ENCODE peak calls at places on chromosomes 12 and 14, in ten cellular contexts. M is esophagus squamous epithelium; R is CD4-positive, CD25-positive, alpha-beta regulatory T cell; F is tibial nerve; J is heart right ventricle; H is sigmoid colon; Y is left lung; O is ovary; B is lung; S is CD4-positive, alpha-beta memory T cell. X is an unnamed sample. For H3K27me3 and H3K4me1, the result is how much of the 10 kb centered on the place peaks cover.

GRCh38 chr12:78035913-78036658 is 205.4 kb downstream of the NAV3 start:
- DNase-seq in S (no peak), M (no peak), Y (peak), J (no peak), F (no peak), B (no peak), O (no peak), H (no peak), R (no peak), X (no peak)

GRCh38 chr12:75455839-75456238 is 24.7 kb upstream of the GLIPR1 start:
- DNase-seq in Y (no peak), F (no peak), M (no peak), J (no peak), B (no peak), R (no peak), S (no peak), O (no peak), H (no peak), X (no peak)

GRCh38 chr12:130832561-130833209 is 6.4 kb downstream of the STX2 start:
- DNase-seq in R (no peak), Y (no peak), B (peak), M (no peak), S (no peak), J (no peak), H (no peak), O (no peak), F (no peak), X (no peak)

GRCh38 chr14:72643317-72643801 is 250.5 kb downstream of the DPF3 start:
- DNase-seq in M (no peak), B (no peak), H (no peak), J (no peak), R (no peak), Y (no peak), F (no peak), S (no peak), O (no peak), X (no peak)

GRCh38 chr14:61574514-61574807 is 120.9 kb upstream of the HIF1A start:
- DNase-seq in F (no peak), Y (no peak), O (no peak), J (no peak), R (no peak), B (no peak), H (no peak), S (no peak), M (no peak), X (no peak)

GRCh38 chr14:82642425-82642824 is 1108.8 kb upstream of the SEL1L start:
- DNase-seq in F (no peak), R (no peak), Y (peak), M (no peak), B (no peak), O (peak), J (no peak), H (no peak), S (no peak), X (no peak)

GRCh38 chr14:97336816-97337215 is 539.6 kb downstream of the VRK1 start:
- DNase-seq in O (no peak), B (no peak), R (no peak), H (no peak), F (no peak), J (no peak), M (no peak), S (no peak), Y (no peak), X (no peak)

GRCh38 chr12:62533755-62534107 is 67.1 kb downstream of the MON2 start:
- DNase-seq in H (no peak), Y (no peak), O (no peak), S (no peak), R (no peak), F (no peak), M (no peak), B (no peak), J (no peak), X (no peak)

GRCh38 chr14:90871605-90872233 is 55.5 kb upstream of the TTC7B start:
- DNase-seq in J (no peak), S (no peak), O (no peak), F (no peak), H (no peak), B (no peak), R (no peak), Y (no peak), M (no peak), X (no peak)

GRCh38 chr12:77882709-77883108 is 52.0 kb downstream of the NAV3 start:
- DNase-seq in Y (no peak), F (no peak), M (no peak), J (no peak), R (no peak), S (no peak), O (no peak), B (no peak), H (no peak), X (no peak)

GRCh38 chr12:76259660-76260389 is 88.4 kb downstream of the BBS10 start:
- DNase-seq in F (no peak), J (no peak), R (no peak), O (no peak), S (no peak), M (no peak), Y (no peak), H (no peak), B (no peak), X (no peak)

GRCh38 chr12:7042847-7043246 is 17.7 kb upstream of the C1S start:
- DNase-seq in M (no peak), B (no peak), F (no peak), J (no peak), S (no peak), H (no peak), Y (no peak), O (no peak), R (no peak), X (peak)

GRCh38 chr14:24312736-24313507 is 1.6 kb downstream of the LTB4R start:
- DNase-seq in H (peak), B (no peak), R (no peak), Y (no peak), J (no peak), M (no peak), S (peak), O (no peak), F (no peak), X (no peak)

GRCh38 chr14:57389646-57390036 is 745 bp upstream of the NAA30 start:
- DNase-seq in Y (no peak), M (no peak), F (no peak), H (no peak), B (no peak), S (no peak), J (no peak), R (no peak), O (peak), X (peak)

GRCh38 chr12:11621797-11622423 is 27.6 kb upstream of the ETV6 start:
- DNase-seq in F (no peak), O (no peak), H (no peak), J (no peak), B (no peak), Y (no peak), S (peak), R (no peak), M (no peak), X (no peak)

GRCh38 chr14:95497561-95498011 is 18.9 kb downstream of the SYNE3 start:
- DNase-seq in B (no peak), R (no peak), Y (no peak), O (no peak), S (no peak), M (no peak), F (no peak), H (no peak), J (no peak), X (no peak)

GRCh38 chr14:96352708-96353107 is 10.4 kb downstream of the ATG2B start:
- DNase-seq in B (no peak), J (no peak), M (no peak), F (no peak), S (no peak), Y (no peak), R (no peak), O (no peak), H (no peak), X (no peak)

GRCh38 chr14:99073401-99073800 is 198.6 kb downstream of the BCL11B start:
- DNase-seq in B (no peak), J (no peak), S (no peak), Y (no peak), M (no peak), O (no peak), R (no peak), H (no peak), F (no peak), X (no peak)

GRCh38 chr12:51351913-51352532 is 5.5 kb upstream of the CELA1 start:
- DNase-seq in M (no peak), S (peak), R (peak), H (no peak), Y (no peak), J (no peak), B (peak), O (no peak), F (no peak), X (peak)

GRCh38 chr14:62304172-62304571 is 542.0 kb downstream of the SNAPC1 start:
- DNase-seq in R (no peak), M (no peak), J (no peak), B (no peak), S (no peak), F (no peak), O (no peak), H (no peak), Y (no peak), X (no peak)

GRCh38 chr12:113310489-113310888 is 24.4 kb downstream of the SLC8B1 start:
- DNase-seq in H (no peak), O (no peak), B (no peak), F (no peak), S (no peak), R (no peak), J (no peak), M (no peak), Y (no peak), X (no peak)

GRCh38 chr12:104598342-104599271 is 141.9 kb downstream of the CHST11 start:
- DNase-seq in S (peak), M (no peak), H (no peak), O (no peak), J (no peak), B (no peak), Y (no peak), R (no peak), F (no peak), X (no peak)

GRCh38 chr12:116990971-116991966 is 80.5 kb downstream of the FBXW8 start:
- DNase-seq in Y (no peak), B (no peak), J (no peak), S (no peak), H (no peak), F (no peak), O (no peak), R (no peak), M (no peak), X (no peak)

GRCh38 chr14:77022219-77022852 is 6.2 kb downstream of the IRF2BPL start:
- DNase-seq in H (no peak), O (no peak), M (no peak), F (no peak), R (no peak), B (no peak), J (no peak), S (no peak), Y (no peak), X (no peak)
- H3K27ac ChIP-seq in H (peak), O (peak), M (peak), F (peak), R (no peak), B (peak), J (peak), S (no peak), Y (no peak), X (no peak)

GRCh38 chr14:101332281-101332680 is 229.0 kb upstream of the DIO3 start:
- DNase-seq in Y (no peak), S (no peak), B (no peak), R (no peak), H (no peak), F (no peak), J (no peak), O (no peak), M (no peak), X (no peak)

GRCh38 chr14:101328412-101329149 is 232.7 kb upstream of the DIO3 start:
- DNase-seq in O (no peak), S (no peak), H (no peak), B (no peak), M (no peak), R (no peak), J (no peak), Y (no peak), F (no peak), X (no peak)

GRCh38 chr14:101333335-101334280 is 227.7 kb upstream of the DIO3 start:
- DNase-seq in J (no peak), R (no peak), B (no peak), Y (no peak), S (no peak), F (no peak), O (no peak), H (no peak), M (no peak), X (no peak)

GRCh38 chr14:101330416-101331140 is 230.7 kb upstream of the DIO3 start:
- DNase-seq in J (no peak), S (no peak), F (no peak), B (no peak), M (no peak), O (no peak), R (no peak), Y (no peak), H (no peak), X (no peak)

DNA sequence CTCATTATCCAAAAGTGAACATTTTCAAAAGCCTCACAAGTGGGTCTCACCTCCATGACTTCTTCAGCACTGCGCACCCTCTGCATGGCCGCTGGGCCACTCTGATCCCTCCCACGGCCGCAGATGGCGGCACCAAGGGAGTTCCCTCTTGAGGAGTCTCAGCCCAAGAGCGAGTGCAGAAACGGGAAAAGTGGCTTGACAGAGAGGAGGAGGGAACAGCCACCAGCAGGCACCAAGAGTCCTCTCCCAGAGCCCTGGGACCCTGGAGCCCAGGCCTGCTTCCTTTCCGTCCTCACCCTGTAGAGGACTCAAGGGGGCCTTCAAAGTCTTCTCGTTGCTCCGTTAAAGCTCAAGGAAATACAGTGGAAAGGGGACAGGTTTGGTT is 230.2 kb upstream of the DIO3 start:
- DNase-seq in M (no peak), R (no peak), Y (no peak), S (no peak), O (no peak), J (no peak), H (no peak), F (no peak), B (no peak), X (no peak)
- H3K27me3 ChIP-seq in M (under half), R (under half), Y (under half), S (under half), O (under half), J (under half), H (under half), F (under half), B (under half), X (under half)

GRCh38 chr14:54172114-54172513 is 215.5 kb upstream of the BMP4 start:
- DNase-seq in F (no peak), S (no peak), H (no peak), J (no peak), B (no peak), Y (no peak), R (no peak), M (no peak), O (no peak), X (no peak)
- H3K4me1 ChIP-seq in F (half or more), S (under half), H (under half), J (under half), B (under half), Y (under half), R (under half), M (half or more), O (under half), X (under half)

GRCh38 chr12:90026516-90026915 is 317.9 kb upstream of the ATP2B1 start:
- DNase-seq in F (no peak), Y (no peak), J (no peak), R (no peak), M (no peak), S (no peak), B (no peak), H (no peak), O (no peak), X (no peak)
- H3K27ac ChIP-seq in F (no peak), Y (no peak), J (no peak), R (no peak), M (no peak), S (no peak), B (no peak), H (no peak), O (no peak), X (no peak)

GRCh38 chr12:57765698-57766463 is 997 bp downstream of the CYP27B1 start:
- DNase-seq in B (no peak), M (no peak), H (no peak), S (no peak), Y (no peak), O (no peak), F (no peak), J (no peak), R (no peak), X (no peak)
- H3K27me3 ChIP-seq in B (under half), M (half or more), H (under half), S (under half), Y (under half), O (under half), F (under half), J (under half), R (under half), X (under half)

DNA sequence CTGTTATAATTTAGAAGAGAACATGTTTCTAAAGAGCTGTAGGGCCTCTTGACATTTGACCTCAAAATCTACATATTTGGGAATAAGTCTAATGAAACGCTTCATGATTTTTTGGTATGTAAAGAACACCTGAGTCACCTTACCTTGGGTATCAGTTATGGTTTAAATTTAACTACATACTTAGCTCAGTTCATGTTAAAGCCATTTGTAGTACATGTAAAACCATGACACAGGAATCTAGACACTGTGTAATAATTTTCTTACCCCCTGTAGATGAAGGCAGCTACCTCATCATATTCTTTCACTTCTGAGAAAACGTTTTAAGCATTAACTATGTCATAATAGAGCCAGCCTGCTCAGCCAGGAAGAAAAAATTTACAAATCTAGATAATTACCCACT is 105.8 kb upstream of the CPNE8 start:
- DNase-seq in R (no peak), F (no peak), Y (no peak), S (no peak), O (no peak), B (no peak), J (no peak), M (no peak), H (no peak), X (no peak)
- H3K4me1 ChIP-seq in R (under half), F (under half), Y (under half), S (under half), O (under half), B (under half), J (under half), M (under half), H (under half), X (under half)

GRCh38 chr12:15636060-15636890 is 152.9 kb downstream of the EPS8 start:
- DNase-seq in F (no peak), Y (no peak), H (no peak), S (no peak), J (no peak), R (no peak), O (no peak), B (no peak), M (no peak), X (no peak)
- H3K27ac ChIP-seq in F (peak), Y (no peak), H (no peak), S (no peak), J (no peak), R (no peak), O (peak), B (no peak), M (no peak), X (no peak)